ENCODE peak calls at places on chromosomes 12 and 14, in ten cellular contexts. H is Kasumi-1; J is stimulated activated CD4-positive, alpha-beta T cell treated with anti-CD3 and anti-CD28 coated beads, Interleukin-12 subunit alpha, Interleukin-12 subunit beta, amount 100 ng/mL, for 48 hours; E is NCI-H510A treated with DMSO at 0.1 percent for 48 hours; G is colonic mucosa; D is GM19239; K is brain microvascular endothelial cell; W is right cardiac atrium; Q is NCI-H187; T is CD8-positive, alpha-beta T cell. C is an unnamed sample.
A peak's percentile ranks its signal among the peaks of the same experiment; 100 is the strongest.

GRCh38 chr12:15701212-15701611 is 88.0 kb downstream of the EPS8 start:
- DNase-seq in K (peak; percentile 46), Q (no peak), J (no peak), E (no peak), W (no peak), T (no peak), G (no peak), H (no peak), D (no peak), C (peak; percentile 63)

GRCh38 chr12:18224745-18225144 is 36.6 kb upstream of the PIK3C2G start:
- DNase-seq in W (no peak), K (no peak), D (no peak), J (no peak), Q (no peak), H (peak; percentile 94), E (peak; percentile 66), G (no peak), T (no peak), C (peak; percentile 49)

GRCh38 chr12:124304314-124304790 is 9.5 kb downstream of the RFLNA start:
- DNase-seq in W (no peak), Q (no peak), E (no peak), J (no peak), K (no peak), T (no peak), D (no peak), H (no peak), G (no peak), C (no peak)

GRCh38 chr12:57868870-57869609 is 22.5 kb upstream of the CTDSP2 start:
- DNase-seq in H (no peak), J (no peak), W (peak; percentile 85), E (no peak), Q (peak; percentile 74), G (no peak), K (no peak), T (no peak), D (no peak), C (no peak)

GRCh38 chr12:40819427-40820108 is 127.3 kb downstream of the CNTN1 start:
- DNase-seq in J (no peak), T (no peak), D (no peak), H (no peak), Q (no peak), E (no peak), G (peak; percentile 17), K (no peak), W (peak; percentile 50), C (no peak)

GRCh38 chr12:25894759-25895158 is 63.7 kb upstream of the RASSF8 start:
- DNase-seq in T (no peak), W (no peak), J (no peak), K (no peak), H (no peak), E (no peak), G (no peak), Q (no peak), D (no peak), C (no peak)

GRCh38 chr14:55052259-55052930 is 948 bp downstream of the MAPK1IP1L start:
- DNase-seq in H (peak; percentile 36), E (no peak), D (no peak), K (no peak), W (no peak), G (no peak), Q (peak; percentile 74), J (no peak), T (no peak), C (peak; percentile 30)

GRCh38 chr12:19120795-19121194 is 8.7 kb upstream of the PLEKHA5 start:
- DNase-seq in H (no peak), Q (no peak), D (no peak), W (no peak), T (no peak), E (no peak), K (no peak), J (no peak), G (no peak), C (no peak)

GRCh38 chr12:32270818-32271710 is 128.3 kb upstream of the FGD4 start:
- DNase-seq in H (no peak), T (no peak), Q (no peak), D (no peak), J (no peak), K (peak; percentile 42), G (no peak), W (no peak), E (no peak), C (peak; percentile 90)

GRCh38 chr12:105814283-105814682 is 324.5 kb downstream of the NUAK1 start:
- DNase-seq in E (peak; percentile 97), Q (peak; percentile 98), D (no peak), T (no peak), H (no peak), W (no peak), K (no peak), J (no peak), G (no peak), C (no peak)

GRCh38 chr12:128381537-128381936 is 114.6 kb downstream of the TMEM132C start:
- DNase-seq in W (no peak), Q (no peak), T (no peak), K (no peak), E (no peak), G (no peak), J (no peak), D (no peak), H (no peak), C (no peak)

GRCh38 chr14:101074124-101075024 is 170.9 kb upstream of the RTL1 start:
- DNase-seq in W (no peak), E (no peak), D (no peak), K (no peak), Q (no peak), J (no peak), G (peak; percentile 14), T (peak; percentile 1), H (no peak), C (no peak)

GRCh38 chr12:990308-990648 is 745 bp upstream of the ERC1 start:
- DNase-seq in W (peak; percentile 89), H (peak; percentile 10), Q (peak; percentile 48), J (peak; percentile 47), E (no peak), T (peak; percentile 50), D (no peak), G (peak; percentile 62), K (peak; percentile 50), C (peak; percentile 71)

GRCh38 chr12:3973269-3973884 is 100.2 kb upstream of the PARP11 start:
- DNase-seq in D (no peak), Q (no peak), J (no peak), G (no peak), K (no peak), E (no peak), W (no peak), T (no peak), H (no peak), C (no peak)

GRCh38 chr12:79884401-79885006 is 50.4 kb downstream of the PPP1R12A start:
- DNase-seq in D (no peak), G (no peak), E (no peak), J (no peak), H (no peak), W (no peak), T (no peak), K (no peak), Q (no peak), C (no peak)

GRCh38 chr14:80987235-80988032 is 32.0 kb downstream of the TSHR start:
- DNase-seq in Q (peak; percentile 68), T (peak; percentile 63), J (peak; percentile 40), E (peak; percentile 82), K (peak; percentile 59), H (peak; percentile 62), G (peak; percentile 78), D (peak; percentile 34), W (no peak), C (peak; percentile 85)

GRCh38 chr14:73723799-73724621 is 9.8 kb upstream of the PNMA1 start:
- DNase-seq in K (peak; percentile 96), J (no peak), G (peak; percentile 47), T (no peak), E (no peak), Q (no peak), W (peak; percentile 89), D (no peak), H (peak; percentile 35), C (peak; percentile 96)